ENCODE peak calls at places on chromosomes 4 and X, in six cellular contexts. K, R, W, O, Y and P are unnamed samples.

GRCh38 chrX:103362504-103362903 is 6.2 kb downstream of the TCEAL9 start:
- DNase-seq in K (no peak), R (no peak), W (no peak), O (no peak), Y (no peak), P (no peak)

GRCh38 chr4:89496851-89497250 is 189.3 kb upstream of the GPRIN3 start:
- DNase-seq in K (no peak), R (no peak), W (no peak), O (no peak), Y (no peak), P (no peak)

GRCh38 chr4:153781717-153782416 is 7.0 kb downstream of the SFRP2 start:
- DNase-seq in K (no peak), R (no peak), W (no peak), O (no peak), Y (peak), P (no peak)

GRCh38 chr4:15778191-15778741 is at the start of gene CD38:
- DNase-seq in K (peak), R (peak), W (peak), O (no peak), Y (no peak), P (peak)

GRCh38 chr4:141573678-141574077 is 62.7 kb upstream of the IL15 start:
- DNase-seq in K (no peak), R (no peak), W (no peak), O (no peak), Y (no peak), P (no peak)

GRCh38 chr4:58711039-58711438 is 1600.9 kb upstream of the IGFBP7 start:
- DNase-seq in K (no peak), R (no peak), W (no peak), O (no peak), Y (no peak), P (no peak)

GRCh38 chr4:97998203-97998602 is 145.1 kb downstream of the STPG2 start:
- DNase-seq in K (no peak), R (no peak), W (no peak), O (no peak), Y (no peak), P (no peak)

GRCh38 chr4:27703771-27704170 is 843.1 kb downstream of the STIM2 start:
- DNase-seq in K (no peak), R (no peak), W (no peak), O (no peak), Y (no peak), P (no peak)

GRCh38 chrX:11040976-11041375 is 70.2 kb upstream of the HCCS start:
- DNase-seq in K (no peak), R (no peak), W (no peak), O (no peak), Y (no peak), P (no peak)

GRCh38 chr4:41505161-41505653 is 32.8 kb upstream of the LIMCH1 start:
- DNase-seq in K (no peak), R (peak), W (no peak), O (no peak), Y (no peak), P (no peak)

GRCh38 chr4:39662683-39663082 is 24.0 kb upstream of the SMIM14 start:
- DNase-seq in K (no peak), R (no peak), W (no peak), O (no peak), Y (no peak), P (no peak)

GRCh38 chr4:123785515-123785914 is 388.9 kb downstream of the SPRY1 start:
- DNase-seq in K (no peak), R (peak), W (no peak), O (no peak), Y (peak), P (no peak)

GRCh38 chr4:122602277-122603142 is 18.4 kb downstream of the IL21 start:
- DNase-seq in K (peak), R (peak), W (no peak), O (no peak), Y (peak), P (no peak)

GRCh38 chr4:147236806-147237205 is 244.1 kb upstream of the EDNRA start:
- DNase-seq in K (no peak), R (no peak), W (no peak), O (no peak), Y (no peak), P (no peak)

GRCh38 chrX:45001038-45001437 is 128.1 kb downstream of the KDM6A start:
- DNase-seq in K (no peak), R (no peak), W (no peak), O (no peak), Y (no peak), P (no peak)

GRCh38 chrX:106898462-106898861 is 4.7 kb downstream of the RIPPLY1 start:
- DNase-seq in K (peak), R (peak), W (peak), O (peak), Y (no peak), P (no peak)

GRCh38 chr4:141346144-141346543 is 125.4 kb downstream of the ZNF330 start:
- DNase-seq in K (no peak), R (peak), W (no peak), O (peak), Y (no peak), P (no peak)

GRCh38 chrX:150984164-150984824 is 1.2 kb downstream of the HMGB3 start:
- DNase-seq in K (peak), R (no peak), W (peak), O (peak), Y (no peak), P (peak)

GRCh38 chr4:123667496-123667895 is 270.9 kb downstream of the SPRY1 start:
- DNase-seq in K (no peak), R (no peak), W (no peak), O (no peak), Y (no peak), P (no peak)

GRCh38 chrX:2266445-2267349 is 234.1 kb downstream of the DHRSX start:
- DNase-seq in K (peak), R (no peak), W (no peak), O (no peak), Y (no peak), P (no peak)

GRCh38 chrX:153468008-153468580 is 2.3 kb downstream of the HAUS7 start:
- DNase-seq in K (no peak), R (no peak), W (no peak), O (no peak), Y (no peak), P (no peak)

GRCh38 chrX:72009731-72010130 is 99.1 kb downstream of the NHSL2 start:
- DNase-seq in K (no peak), R (no peak), W (no peak), O (no peak), Y (no peak), P (no peak)

GRCh38 chr4:148091896-148092295 is 350.3 kb downstream of the NR3C2 start:
- DNase-seq in K (no peak), R (no peak), W (no peak), O (no peak), Y (no peak), P (no peak)

GRCh38 chr4:138736362-138736761 is 279.2 kb upstream of the NOCT start:
- DNase-seq in K (no peak), R (no peak), W (no peak), O (no peak), Y (no peak), P (no peak)